ENCODE peak calls at places on chromosomes 11 and 22, in eight cellular contexts. P is stomach, T is Peyer's patch, Z is heart left ventricle, R is body of pancreas, Y is pancreas, X is breast epithelium, K is ovary. S is an unnamed sample. For H3K4me1, the result is how much of the 10 kb centered on the place peaks cover.

GRCh38 chr22:38554281-38554680 is 15.7 kb downstream of the DMC1 start:
- DNase-seq in P (no peak), T (no peak), Z (no peak), R (no peak), Y (no peak), X (no peak), K (no peak), S (no peak)

GRCh38 chr11:2362414-2362813 is 14.7 kb upstream of the CD81 start:
- DNase-seq in P (no peak), T (no peak), Z (no peak), R (no peak), Y (no peak), X (no peak), K (no peak), S (no peak)

GRCh38 chr11:69089258-69089657 is 40.5 kb downstream of the TPCN2 start:
- DNase-seq in P (peak), T (no peak), Z (peak), R (peak), Y (peak), X (peak), K (no peak), S (peak)

GRCh38 chr11:11163256-11163655 is 189.8 kb downstream of the CSNK2A3 start:
- DNase-seq in P (no peak), T (no peak), Z (no peak), R (no peak), Y (no peak), X (no peak), K (no peak), S (no peak)

GRCh38 chr11:452916-453527 is 2.9 kb downstream of the PTDSS2 start:
- DNase-seq in P (no peak), T (no peak), Z (no peak), R (no peak), Y (no peak), X (no peak), K (no peak), S (no peak)

GRCh38 chr11:114964676-114965214 is 286.4 kb downstream of the NXPE2 start:
- DNase-seq in P (no peak), T (no peak), Z (no peak), R (no peak), Y (no peak), X (no peak), K (no peak), S (no peak)

GRCh38 chr11:115141221-115141620 is 363.0 kb downstream of the CADM1 start:
- DNase-seq in P (no peak), T (no peak), Z (no peak), R (no peak), Y (no peak), X (no peak), K (no peak), S (no peak)

GRCh38 chr11:116694815-116695590 is 77.8 kb downstream of the BUD13 start:
- DNase-seq in P (peak), T (peak), Z (no peak), R (no peak), Y (peak), X (no peak), K (no peak), S (no peak)

GRCh38 chr11:117849781-117850414 is 25.4 kb upstream of the FXYD2 start:
- DNase-seq in P (no peak), T (no peak), Z (no peak), R (no peak), Y (peak), X (peak), K (peak), S (no peak)

GRCh38 chr22:36379593-36380361 is 8.0 kb downstream of the MYH9 start:
- DNase-seq in P (no peak), T (no peak), Z (no peak), R (no peak), Y (no peak), X (peak), K (no peak), S (no peak)

GRCh38 chr11:47330002-47330911 is 22.2 kb downstream of the MYBPC3 start:
- DNase-seq in P (peak), T (no peak), Z (peak), R (no peak), Y (no peak), X (peak), K (no peak), S (peak)

GRCh38 chr11:18865951-18866350 is 73.3 kb downstream of the MRGPRX1 start:
- DNase-seq in P (no peak), T (no peak), Z (no peak), R (no peak), Y (no peak), X (no peak), K (no peak), S (no peak)

GRCh38 chr22:19666663-19667593 is 47.4 kb upstream of the SEPTIN5 start:
- DNase-seq in P (no peak), T (no peak), Z (no peak), R (no peak), Y (no peak), X (no peak), K (no peak), S (peak)

GRCh38 chr11:124961972-124962609 is 8.1 kb downstream of the CCDC15 start:
- DNase-seq in P (no peak), T (no peak), Z (no peak), R (no peak), Y (no peak), X (no peak), K (no peak), S (peak)

GRCh38 chr11:824292-824880 is 3.3 kb upstream of the CRACR2B start:
- DNase-seq in P (peak), T (no peak), Z (no peak), R (peak), Y (peak), X (no peak), K (no peak), S (no peak)

GRCh38 chr11:3156282-3156660 is 8.8 kb downstream of the OSBPL5 start:
- DNase-seq in P (no peak), T (peak), Z (no peak), R (no peak), Y (peak), X (no peak), K (no peak), S (no peak)

GRCh38 chr11:26741036-26741435 is 19.2 kb upstream of the SLC5A12 start:
- DNase-seq in P (no peak), T (no peak), Z (no peak), R (no peak), Y (no peak), X (no peak), K (no peak), S (peak)

GRCh38 chr22:31085493-31085824 is 4.3 kb downstream of the SMTN start:
- DNase-seq in P (no peak), T (no peak), Z (peak), R (peak), Y (no peak), X (peak), K (no peak), S (peak)
- TF ChIP-seq CTCF in P (no peak), T (no peak), Z (no peak), R (no peak), Y (no peak), X (no peak), K (no peak), S (no peak)

GRCh38 chr11:119370486-119371046 is 10.9 kb downstream of the USP2 start:
- DNase-seq in P (no peak), T (peak), Z (peak), R (no peak), Y (no peak), X (no peak), K (no peak), S (peak)

GRCh38 chr11:119372260-119373058 is 9.0 kb downstream of the USP2 start:
- DNase-seq in P (no peak), T (no peak), Z (no peak), R (no peak), Y (peak), X (no peak), K (no peak), S (no peak)

GRCh38 chr11:119369035-119369925 is 12.2 kb downstream of the USP2 start:
- DNase-seq in P (no peak), T (peak), Z (no peak), R (no peak), Y (peak), X (no peak), K (no peak), S (no peak)

GRCh38 chr11:119371778-119372182 is 9.7 kb downstream of the USP2 start:
- DNase-seq in P (no peak), T (peak), Z (no peak), R (no peak), Y (peak), X (no peak), K (no peak), S (no peak)

GRCh38 chr11:119371067-119371601 is 10.4 kb downstream of the USP2 start:
- DNase-seq in P (no peak), T (no peak), Z (no peak), R (no peak), Y (peak), X (no peak), K (no peak), S (no peak)
- H3K4me1 ChIP-seq in P (half or more), T (half or more), Z (under half), R (half or more), Y (under half), X (under half), K (under half), S (half or more)

DNA sequence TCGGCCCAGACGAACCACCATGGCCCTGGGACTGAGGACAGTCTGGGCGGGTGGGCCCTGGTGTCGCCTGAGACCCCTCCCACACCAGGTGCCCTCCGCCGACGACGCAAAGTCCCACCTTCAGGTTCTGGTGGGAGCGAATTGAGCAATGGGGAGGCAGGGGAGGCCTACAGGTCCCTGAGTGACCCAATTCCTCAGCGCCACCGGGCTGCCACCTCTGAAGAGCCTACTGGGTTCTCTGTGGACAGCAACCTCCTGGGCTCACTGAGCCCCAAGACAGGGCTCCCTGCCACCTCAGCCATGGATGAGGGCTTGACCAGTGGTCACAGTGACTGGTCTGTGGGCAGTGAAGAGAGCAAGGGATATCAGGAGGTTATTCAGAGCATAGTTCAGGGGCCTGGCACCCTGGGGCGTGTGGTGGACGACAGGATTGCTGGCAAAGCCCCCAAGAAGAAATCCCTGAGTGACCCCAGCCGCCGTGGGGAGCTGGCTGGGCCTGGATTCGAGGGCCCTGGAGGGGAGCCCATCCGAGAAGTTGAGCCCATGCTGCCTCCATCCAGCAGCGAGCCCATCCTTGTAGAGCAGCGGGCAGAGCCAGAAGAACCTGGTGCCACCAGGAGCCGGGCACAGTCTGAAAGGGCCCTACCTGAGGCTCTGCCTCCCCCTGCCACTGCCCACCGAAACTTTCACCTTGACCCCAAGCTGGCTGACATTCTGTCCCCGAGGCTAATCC is 2.8 kb downstream of the ARHGEF17 start:
- DNase-seq in P (no peak), T (no peak), Z (no peak), R (no peak), Y (no peak), X (no peak), K (no peak), S (no peak)
- H3K4me3 ChIP-seq in P (peak), T (peak), Z (peak), R (no peak), Y (no peak), X (peak), K (peak), S (no peak)

GRCh38 chr11:12235549-12235944 is 125.2 kb downstream of the MICAL2 start:
- DNase-seq in P (no peak), T (no peak), Z (no peak), R (no peak), Y (no peak), X (no peak), K (peak), S (peak)
- TF ChIP-seq CTCF in P (no peak), T (no peak), Z (no peak), R (peak), Y (no peak), X (no peak), K (no peak), S (peak)

GRCh38 chr11:17506942-17507341 is 30.3 kb upstream of the ABCC8 start:
- DNase-seq in P (no peak), T (peak), Z (no peak), R (no peak), Y (no peak), X (no peak), K (no peak), S (no peak)

GRCh38 chr11:17510507-17511206 is 33.6 kb downstream of the USH1C start:
- DNase-seq in P (no peak), T (no peak), Z (no peak), R (no peak), Y (no peak), X (no peak), K (no peak), S (no peak)

GRCh38 chr11:17506314-17506713 is 29.7 kb upstream of the ABCC8 start:
- DNase-seq in P (no peak), T (peak), Z (no peak), R (no peak), Y (no peak), X (no peak), K (no peak), S (no peak)

GRCh38 chr11:17508306-17508705 is 31.7 kb upstream of the ABCC8 start:
- DNase-seq in P (no peak), T (no peak), Z (peak), R (no peak), Y (no peak), X (peak), K (no peak), S (peak)

DNA sequence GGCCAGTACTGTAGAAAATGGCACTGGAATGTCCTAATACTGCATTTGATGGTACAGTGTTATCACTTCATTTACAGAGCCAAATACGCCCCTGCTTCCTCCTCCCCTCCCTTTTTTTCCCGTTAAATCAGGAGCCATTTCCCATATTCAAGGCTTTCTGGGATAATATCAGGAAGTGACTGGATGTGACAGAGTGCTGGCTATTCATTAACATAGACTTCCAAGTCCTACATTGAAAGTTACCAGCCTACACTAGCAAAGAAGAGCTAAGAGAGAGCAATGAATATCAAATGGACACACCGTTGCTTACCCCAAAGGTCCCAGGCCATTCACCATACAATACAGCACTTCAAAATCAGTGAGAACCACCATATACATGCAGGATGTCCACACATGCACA is 32.2 kb upstream of the ABCC8 start:
- DNase-seq in P (no peak), T (no peak), Z (no peak), R (no peak), Y (no peak), X (no peak), K (no peak), S (peak)
- H3K4me1 ChIP-seq in P (under half), T (under half), Z (under half), R (under half), Y (under half), X (under half), K (under half), S (under half)

S was measured in cardiac muscle cell.